ENCODE peak calls at places on chromosomes 11 and 22, in eight cellular contexts. C, W, Z, N, I, G, F and E are unnamed samples.

GRCh38 chr11:3202759-3203158 is 15.9 kb downstream of the MRGPRG start:
- DNase-seq in N (no peak), W (peak), I (no peak), G (no peak), C (no peak), F (no peak), Z (no peak), E (no peak)

GRCh38 chr22:37187552-37187890 is 526 bp downstream of the C1QTNF6 start:
- DNase-seq in N (peak), I (no peak), F (peak), Z (peak), W (no peak), G (no peak), C (peak), E (no peak)

GRCh38 chr11:62010935-62011528 is 43.6 kb upstream of the FTH1 start:
- DNase-seq in Z (no peak), I (no peak), F (no peak), G (no peak), C (no peak), W (no peak), N (no peak), E (no peak)

GRCh38 chr11:73318501-73319011 is 10.5 kb downstream of the ARHGEF17 start:
- DNase-seq in C (no peak), F (no peak), N (no peak), G (no peak), Z (no peak), I (peak), W (no peak), E (no peak)

GRCh38 chr11:12787847-12788246 is 113.6 kb downstream of the TEAD1 start:
- DNase-seq in G (peak), N (no peak), Z (no peak), W (no peak), C (peak), F (no peak), I (no peak), E (no peak)

GRCh38 chr11:86116996-86117705 is 48.3 kb upstream of the PICALM start:
- DNase-seq in G (peak), Z (no peak), W (no peak), C (peak), I (no peak), F (peak), N (no peak), E (no peak)

GRCh38 chr11:67031791-67032561 is 9.0 kb downstream of the SYT12 start:
- DNase-seq in I (no peak), F (peak), C (peak), W (no peak), Z (no peak), G (peak), N (no peak), E (no peak)

GRCh38 chr11:69770525-69770924 is 4.6 kb downstream of the FGF4 start:
- DNase-seq in Z (no peak), W (no peak), N (no peak), I (no peak), C (no peak), F (no peak), G (no peak), E (no peak)

GRCh38 chr22:30978304-30978962 is 9.4 kb downstream of the TUG1 start:
- DNase-seq in C (no peak), W (no peak), Z (no peak), N (no peak), F (no peak), G (no peak), I (no peak), E (no peak)

GRCh38 chr11:59429924-59430516 is 3.8 kb upstream of the OR5A2 start:
- DNase-seq in Z (peak), I (peak), G (peak), N (no peak), W (peak), F (peak), C (peak), E (peak)

GRCh38 chr11:27468643-27469332 is 3.8 kb downstream of the LGR4 start:
- DNase-seq in C (peak), I (no peak), F (peak), G (peak), W (no peak), Z (no peak), N (no peak), E (no peak)

GRCh38 chr11:72579816-72580647 is 94.2 kb downstream of the PDE2A start:
- DNase-seq in F (no peak), C (no peak), Z (no peak), I (no peak), G (no peak), W (no peak), N (no peak), E (no peak)

GRCh38 chr11:47337229-47337924 is 15.1 kb downstream of the MYBPC3 start:
- DNase-seq in I (no peak), C (no peak), F (no peak), G (no peak), W (no peak), N (no peak), Z (no peak), E (no peak)

GRCh38 chr11:28674432-28675076 is 566.4 kb downstream of the METTL15 start:
- DNase-seq in W (peak), C (peak), I (no peak), Z (peak), G (peak), N (peak), F (no peak), E (peak)